ENCODE peak calls at places on chromosomes 11 and 22, in four cellular contexts. V is RCC 7860, H is T-helper 17 cell, D is midbrain. O is an unnamed sample.

GRCh38 chr22:24325105-24325757 is 54.6 kb downstream of the SPECC1L start:
- DNase-seq in D (peak; percentile 67), H (no peak), V (peak; percentile 63), O (peak; percentile 18)

GRCh38 chr11:100442017-100442416 is 245.1 kb upstream of the ARHGAP42 start:
- DNase-seq in H (no peak), D (no peak), V (no peak), O (no peak)

GRCh38 chr11:73196576-73196975 is 21.5 kb upstream of the P2RY2 start:
- DNase-seq in V (no peak), H (no peak), D (no peak), O (no peak)

GRCh38 chr11:26227311-26227710 is 104.6 kb upstream of the ANO3 start:
- DNase-seq in H (no peak), D (peak; percentile 29), V (peak; percentile 38), O (no peak)

GRCh38 chr11:76007179-76007578 is 192.2 kb downstream of the UVRAG start:
- DNase-seq in H (no peak), D (no peak), V (no peak), O (no peak)

GRCh38 chr11:65864758-65865471 is 4.7 kb downstream of the MUS81 start:
- DNase-seq in V (no peak), D (no peak), H (no peak), O (no peak)

GRCh38 chr22:25192406-25192805 is 7.3 kb upstream of the CRYBB3 start:
- DNase-seq in D (no peak), V (no peak), H (no peak), O (no peak)

GRCh38 chr11:85685131-85685819 is 720 bp downstream of the CCDC89 start:
- DNase-seq in D (no peak), H (no peak), V (no peak), O (no peak)

GRCh38 chr22:46754110-46754799 is 8.2 kb upstream of the TBC1D22A start:
- DNase-seq in D (no peak), V (peak; percentile 96), H (no peak), O (no peak)

GRCh38 chr11:134666273-134667174 is 254.5 kb upstream of the B3GAT1 start:
- DNase-seq in H (no peak), D (no peak), V (no peak), O (no peak)

GRCh38 chr11:69065136-69065710 is 16.5 kb downstream of the TPCN2 start:
- DNase-seq in V (no peak), D (no peak), H (no peak), O (no peak)

GRCh38 chr11:8531312-8531711 is 62.7 kb downstream of the STK33 start:
- DNase-seq in V (no peak), D (no peak), H (no peak), O (no peak)

GRCh38 chr22:27989758-27990450 is 70.8 kb upstream of the PITPNB start:
- DNase-seq in V (no peak), H (no peak), D (no peak), O (no peak)

GRCh38 chr11:125397421-125397820 is 98.6 kb downstream of the FEZ1 start:
- DNase-seq in V (no peak), D (no peak), H (no peak), O (no peak)

GRCh38 chr11:17877886-17878285 is 135.0 kb downstream of the SERGEF start:
- DNase-seq in D (no peak), V (no peak), H (no peak), O (no peak)

GRCh38 chr22:49015993-49016908 is 811.4 kb downstream of the BRD1 start:
- DNase-seq in D (no peak), H (no peak), V (no peak), O (peak; percentile 4)

GRCh38 chr11:69567951-69568808 is 72.8 kb upstream of the CCND1 start:
- DNase-seq in V (no peak), H (no peak), D (no peak), O (no peak)

GRCh38 chr11:16897460-16898061 is 116.7 kb downstream of the PLEKHA7 start:
- DNase-seq in D (no peak), V (no peak), H (no peak), O (no peak)

GRCh38 chr11:69135420-69136363 is 20.0 kb upstream of the SMIM38 start:
- DNase-seq in H (no peak), D (no peak), V (peak; percentile 90), O (no peak)

GRCh38 chr22:39980635-39981034 is 14.1 kb upstream of the FAM83F start:
- DNase-seq in D (no peak), H (no peak), V (no peak), O (no peak)

GRCh38 chr11:2795491-2795991 is 90.0 kb downstream of the CDKN1C start:
- DNase-seq in H (peak; percentile 2), D (no peak), V (no peak), O (no peak)

GRCh38 chr11:69510471-69511357 is 29.3 kb downstream of the LINC01488 start:
- DNase-seq in V (no peak), D (no peak), H (no peak), O (no peak)

GRCh38 chr22:39621826-39622225 is 51.3 kb downstream of the CACNA1I start:
- DNase-seq in D (no peak), V (no peak), H (no peak), O (no peak)

GRCh38 chr11:59641156-59641555 is 25.6 kb upstream of the OSBP start:
- DNase-seq in V (no peak), H (no peak), D (no peak), O (no peak)

GRCh38 chr11:85823816-85824215 is 12.9 kb upstream of the SYTL2 start:
- DNase-seq in V (no peak), D (no peak), H (peak; percentile 20), O (peak; percentile 76)

GRCh38 chr22:17851754-17852153 is 77.5 kb upstream of the BID start:
- DNase-seq in D (no peak), H (no peak), V (no peak), O (no peak)

GRCh38 chr22:30878516-30879365 is 89.8 kb downstream of the MORC2 start:
- DNase-seq in D (peak; percentile 10), V (no peak), H (no peak), O (no peak)

GRCh38 chr11:130905512-130905911 is 10.8 kb downstream of the SNX19 start:
- DNase-seq in V (no peak), D (no peak), H (no peak), O (no peak)

O was measured in activated T-helper 2 cell treated with anti-CD3 and anti-CD28 coated beads, Interferon-gamma antibody, Interleukin-2, Interleukin-4, amounts not matched to agents 10 μg/mL and 5 μg/mL and 100 μg/mL, durations not matched to agents 14 hours and 24 hours and 36 hours.